ENCODE peak calls at places on chromosomes 2 and 18, in five cellular contexts. L is neural progenitor cell, F is IMR-90, D is neuronal stem cell, C is mesendoderm. H is an unnamed sample.
A peak's percentile ranks its signal among the peaks of the same experiment; 100 is the strongest.

GRCh38 chr2:196959750-196960392 is 33.4 kb upstream of the PGAP1 start:
- DNase-seq in L (no peak), F (no peak), D (no peak), C (no peak), H (peak; percentile 56)

GRCh38 chr2:168529900-168530561 is 74.0 kb downstream of the CERS6 start:
- DNase-seq in L (peak; percentile 24), F (no peak), D (no peak), C (peak; percentile 31), H (peak; percentile 21)

GRCh38 chr2:227192491-227192890 is 28.1 kb downstream of the COL4A3 start:
- DNase-seq in L (no peak), F (no peak), D (no peak), C (no peak), H (no peak)

GRCh38 chr2:112085916-112086669 is 31.0 kb downstream of the TMEM87B start:
- DNase-seq in L (no peak), F (no peak), D (no peak), C (no peak), H (no peak)

GRCh38 chr2:60550151-60550983 is 3.1 kb downstream of the BCL11A start:
- DNase-seq in L (peak; percentile 75), F (peak; percentile 82), D (no peak), C (peak; percentile 97), H (peak; percentile 85)

GRCh38 chr2:58289029-58289428 is 47.9 kb upstream of the FANCL start:
- DNase-seq in L (no peak), F (peak; percentile 2), D (no peak), C (peak; percentile 19), H (peak; percentile 1)

GRCh38 chr18:73164430-73164829 is 296.6 kb upstream of the NETO1 start:
- DNase-seq in L (no peak), F (no peak), D (no peak), C (no peak), H (no peak)

GRCh38 chr2:106160786-106161261 is 33.3 kb downstream of the UXS1 start:
- DNase-seq in L (no peak), F (no peak), D (no peak), C (no peak), H (no peak)

GRCh38 chr2:237978058-237978712 is 11.4 kb downstream of the UBE2F start:
- DNase-seq in L (no peak), F (peak; percentile 30), D (no peak), C (no peak), H (no peak)

GRCh38 chr2:96537734-96538486 is 1.4 kb downstream of the ARID5A start:
- DNase-seq in L (peak; percentile 49), F (no peak), D (peak; percentile 23), C (peak; percentile 25), H (no peak)

GRCh38 chr2:40403233-40403841 is 48.6 kb downstream of the SLC8A1 start:
- DNase-seq in L (no peak), F (peak; percentile 91), D (no peak), C (no peak), H (peak; percentile 96)

GRCh38 chr2:61460168-61460567 is 10.7 kb downstream of the USP34 start:
- DNase-seq in L (no peak), F (peak; percentile 89), D (no peak), C (no peak), H (peak; percentile 78)

GRCh38 chr2:224847961-224848850 is 132.0 kb upstream of the CCDC195 start:
- DNase-seq in L (no peak), F (peak; percentile 75), D (no peak), C (peak; percentile 27), H (peak; percentile 90)

GRCh38 chr2:48793671-48794070 is 38.1 kb upstream of the LHCGR start:
- DNase-seq in L (no peak), F (no peak), D (no peak), C (no peak), H (no peak)

GRCh38 chr18:2917255-2918047 is 70.6 kb downstream of the EMILIN2 start:
- DNase-seq in L (peak; percentile 39), F (no peak), D (no peak), C (no peak), H (no peak)

GRCh38 chr18:2920027-2920426 is 73.2 kb downstream of the EMILIN2 start:
- DNase-seq in L (no peak), F (no peak), D (no peak), C (no peak), H (no peak)

GRCh38 chr18:2920546-2921343 is 73.9 kb downstream of the EMILIN2 start:
- DNase-seq in L (no peak), F (no peak), D (no peak), C (no peak), H (no peak)

GRCh38 chr18:2919600-2919999 is 72.8 kb downstream of the EMILIN2 start:
- DNase-seq in L (no peak), F (no peak), D (no peak), C (no peak), H (no peak)

DNA sequence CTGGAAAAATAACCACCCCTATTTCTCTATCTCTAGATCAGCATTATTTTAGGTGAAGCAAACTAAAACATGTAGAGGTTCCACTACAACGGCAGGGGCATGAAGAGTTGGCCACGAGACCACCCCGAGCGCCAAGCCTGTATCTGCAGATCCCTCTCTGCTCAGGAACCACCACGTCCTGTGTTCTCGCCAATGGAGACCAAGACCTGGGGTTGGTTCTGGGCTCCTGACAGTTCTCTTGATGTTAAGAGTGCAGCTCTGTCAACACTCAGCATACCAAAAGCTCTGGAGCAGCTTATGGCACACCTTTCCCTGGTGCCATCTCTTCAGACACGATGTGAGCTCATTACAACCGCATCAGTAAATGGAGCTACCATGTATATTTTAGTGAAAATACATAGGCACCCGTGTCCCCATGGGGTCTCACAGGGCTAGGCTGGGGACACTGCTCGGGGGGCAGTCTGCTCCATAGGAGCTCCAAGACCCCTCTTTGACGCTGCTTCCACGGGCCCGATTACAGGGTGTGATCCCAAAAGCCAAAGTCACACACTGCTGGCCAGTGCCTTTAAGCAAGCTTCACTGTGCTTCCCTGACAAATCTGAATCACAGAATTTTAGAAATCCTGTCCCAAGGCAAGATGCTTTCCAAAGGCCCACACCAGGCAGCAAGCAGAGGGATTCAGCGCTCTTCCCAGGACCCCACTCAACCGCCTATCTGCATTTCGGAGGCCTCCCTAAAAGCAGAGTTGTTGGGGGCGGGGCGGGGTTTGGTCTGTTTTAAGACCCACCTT is 72.2 kb downstream of the EMILIN2 start:
- DNase-seq in L (no peak), F (no peak), D (no peak), C (no peak), H (no peak)
- H3K27ac ChIP-seq in L (no peak overlapping the region), F (no peak overlapping the region), D (no peak overlapping the region), C (no peak overlapping the region), H (no peak overlapping the region)

GRCh38 chr18:58612239-58613055 is 16.4 kb downstream of the ALPK2 start:
- DNase-seq in L (peak; percentile 40), F (no peak), D (no peak), C (no peak), H (no peak)

GRCh38 chr18:58616446-58616845 is 12.4 kb downstream of the ALPK2 start:
- DNase-seq in L (no peak), F (no peak), D (no peak), C (no peak), H (no peak)

GRCh38 chr18:58611471-58612131 is 17.3 kb downstream of the ALPK2 start:
- DNase-seq in L (peak; percentile 92), F (no peak), D (peak; percentile 67), C (peak; percentile 97), H (peak; percentile 82)

GRCh38 chr18:58618822-58619553 is 9.9 kb downstream of the ALPK2 start:
- DNase-seq in L (peak; percentile 63), F (peak; percentile 36), D (no peak), C (peak; percentile 84), H (no peak)

DNA sequence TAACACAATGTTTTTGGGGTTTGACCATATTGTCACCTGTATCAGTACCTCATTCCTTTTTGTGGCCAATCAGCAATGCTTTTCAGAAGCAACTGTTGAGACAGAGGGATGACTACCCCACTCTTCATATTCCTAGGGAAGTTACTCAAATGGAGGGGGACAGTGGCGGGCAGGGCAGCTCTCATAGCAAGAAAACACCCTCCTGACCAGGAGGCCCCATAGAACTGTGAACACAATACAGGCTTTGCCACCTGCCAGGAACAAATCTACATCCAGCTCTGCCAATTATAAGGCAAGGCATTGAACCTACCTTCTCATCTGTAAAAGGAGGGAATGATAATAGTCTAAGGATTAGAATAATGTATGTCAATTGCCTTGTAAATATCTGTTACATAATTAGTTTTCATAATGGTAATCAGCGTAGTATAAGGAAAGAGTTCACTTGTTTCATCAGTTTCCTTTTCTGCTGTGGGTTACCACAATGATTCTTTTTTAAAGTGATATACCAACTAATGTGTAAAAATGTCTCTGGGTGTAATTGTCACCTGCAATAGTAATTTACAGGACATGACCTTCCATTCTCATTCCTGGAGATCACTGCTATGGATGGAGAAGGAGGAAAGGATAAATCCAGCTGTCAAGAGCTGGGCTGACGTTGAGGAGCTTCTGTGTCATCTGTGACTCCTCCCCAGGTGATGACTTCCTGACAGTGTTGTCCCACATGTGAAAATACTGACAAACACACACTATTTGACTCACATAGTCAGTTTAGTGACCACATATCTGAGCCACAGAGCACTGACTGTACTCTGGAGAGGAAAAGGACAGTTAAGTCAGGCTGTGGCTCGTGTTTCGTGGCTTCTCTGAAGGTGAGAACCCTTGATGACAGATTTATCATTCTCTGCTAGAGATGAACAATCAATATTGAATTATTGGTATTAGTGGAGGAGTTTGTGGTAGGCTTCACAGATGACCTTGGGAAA is 13.4 kb downstream of the ALPK2 start:
- DNase-seq in L (no peak), F (peak; percentile 30), D (no peak), C (no peak), H (no peak)
- H3K9ac ChIP-seq in L (no peak overlapping the region), F (no peak overlapping the region), D (no peak overlapping the region), C (no peak overlapping the region), H (no peak overlapping the region)

GRCh38 chr2:223044916-223045700 is 6.9 kb upstream of the KCNE4 start:
- DNase-seq in L (no peak), F (no peak), D (no peak), C (no peak), H (no peak)

GRCh38 chr2:223042284-223042683 is 9.7 kb upstream of the KCNE4 start:
- DNase-seq in L (no peak), F (no peak), D (no peak), C (no peak), H (no peak)

GRCh38 chr2:223043164-223043941 is 8.6 kb upstream of the KCNE4 start:
- DNase-seq in L (no peak), F (no peak), D (no peak), C (no peak), H (no peak)

GRCh38 chr2:223042704-223043118 is 9.3 kb upstream of the KCNE4 start:
- DNase-seq in L (no peak), F (peak; percentile 80), D (no peak), C (no peak), H (peak; percentile 35)

DNA sequence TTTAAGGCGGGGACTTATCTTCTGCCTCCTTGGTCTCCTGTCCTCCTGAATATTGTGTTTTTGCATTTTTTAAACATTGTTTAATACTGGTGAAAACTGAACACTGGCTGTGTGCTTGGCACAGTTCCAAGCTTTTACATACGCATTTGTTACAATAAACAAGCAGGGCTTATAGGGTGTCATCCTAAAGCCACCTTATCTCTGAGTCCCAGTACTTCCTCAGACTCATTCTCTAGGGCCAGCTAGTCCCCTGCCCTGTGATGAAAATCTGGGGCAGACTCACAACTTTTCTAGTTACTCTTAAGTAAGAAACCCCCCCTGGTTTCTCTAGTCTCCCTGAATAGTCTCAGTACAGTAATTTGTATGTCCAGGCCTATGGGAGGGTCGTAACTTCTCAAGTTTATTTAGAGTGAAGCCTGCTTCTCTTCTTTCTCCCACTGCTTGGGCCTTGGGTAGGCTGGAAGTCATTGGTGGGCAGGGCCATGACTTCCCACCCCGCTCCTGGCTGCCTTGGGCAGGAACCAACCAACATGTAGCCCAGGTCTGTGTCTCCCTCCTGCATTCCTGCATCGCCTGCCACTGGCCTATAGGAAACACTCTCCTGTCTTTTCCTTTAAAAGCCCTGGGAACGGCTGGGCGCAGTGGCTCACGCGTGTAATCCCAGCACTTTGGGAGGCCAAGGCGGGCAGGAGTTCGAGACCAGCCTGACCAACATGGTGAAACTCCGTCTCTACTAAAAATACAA is 7.7 kb upstream of the KCNE4 start:
- DNase-seq in L (no peak), F (no peak), D (no peak), C (peak; percentile 27), H (no peak)
- H3K27ac ChIP-seq in L (no peak overlapping the region), F (peak overlapping the region; percentile 57), D (no peak overlapping the region), C (no peak overlapping the region), H (no peak overlapping the region)

GRCh38 chr2:46329803-46330775 is 32.9 kb downstream of the EPAS1 start:
- DNase-seq in L (no peak), F (peak; percentile 95), D (no peak), C (no peak), H (peak; percentile 96)
- H3K9ac ChIP-seq in L (no peak overlapping the region), F (peak overlapping the region; percentile 9), D (no peak overlapping the region), C (no peak overlapping the region), H (peak overlapping the region; percentile 11)